ENCODE peak calls at places on chromosomes 12 and 14, in nine cellular contexts. One of them, this sample, is unnamed.

GRCh38 chr12:132771126-132771838 is 9.7 kb upstream of the ANKLE2 start:
- DNase-seq in lung: no peak
- DNase-seq in RWPE1: no peak
- DNase-seq in activated CD8-positive, alpha-beta T cell treated with anti-CD3 and anti-CD28 coated beads, Interleukin-2, amount 10 ng/mL, durations not matched to agents 7 days and 5 days: peak; percentile 68
- DNase-seq in stimulated activated CD4-positive, alpha-beta T cell treated with anti-CD3 and anti-CD28 coated beads, TNF-alpha, amount 100 ng/mL, for 4 hours: no peak
- DNase-seq in NCI-H1417: no peak
- DNase-seq in stimulated activated CD8-positive, alpha-beta memory T cell treated with anti-CD3 and anti-CD28 coated beads, Interleukin-4, amount 100 ng/mL, for 24 hours: peak; percentile 5
- DNase-seq in astrocyte: no peak
- DNase-seq in uterus: no peak
- DNase-seq in this sample: no peak

GRCh38 chr14:67166450-67166853 is 22.8 kb upstream of the GARIN2 start:
- DNase-seq in lung: no peak
- DNase-seq in RWPE1: peak; percentile 32
- DNase-seq in activated CD8-positive, alpha-beta T cell treated with anti-CD3 and anti-CD28 coated beads, Interleukin-2, amount 10 ng/mL, durations not matched to agents 7 days and 5 days: peak; percentile 55
- DNase-seq in stimulated activated CD4-positive, alpha-beta T cell treated with anti-CD3 and anti-CD28 coated beads, TNF-alpha, amount 100 ng/mL, for 4 hours: no peak
- DNase-seq in NCI-H1417: peak; percentile 35
- DNase-seq in stimulated activated CD8-positive, alpha-beta memory T cell treated with anti-CD3 and anti-CD28 coated beads, Interleukin-4, amount 100 ng/mL, for 24 hours: no peak
- DNase-seq in astrocyte: peak; percentile 7
- DNase-seq in uterus: peak; percentile 24
- DNase-seq in this sample: no peak

GRCh38 chr14:104680806-104681688 is 8.4 kb upstream of the INF2 start:
- DNase-seq in lung: no peak
- DNase-seq in RWPE1: peak; percentile 72
- DNase-seq in activated CD8-positive, alpha-beta T cell treated with anti-CD3 and anti-CD28 coated beads, Interleukin-2, amount 10 ng/mL, durations not matched to agents 7 days and 5 days: no peak
- DNase-seq in stimulated activated CD4-positive, alpha-beta T cell treated with anti-CD3 and anti-CD28 coated beads, TNF-alpha, amount 100 ng/mL, for 4 hours: no peak
- DNase-seq in NCI-H1417: no peak
- DNase-seq in stimulated activated CD8-positive, alpha-beta memory T cell treated with anti-CD3 and anti-CD28 coated beads, Interleukin-4, amount 100 ng/mL, for 24 hours: no peak
- DNase-seq in astrocyte: peak; percentile 80
- DNase-seq in uterus: peak; percentile 66
- DNase-seq in this sample: peak; percentile 21

GRCh38 chr14:101588990-101589389 is 27.7 kb downstream of the DIO3 start:
- DNase-seq in lung: no peak
- DNase-seq in RWPE1: no peak
- DNase-seq in activated CD8-positive, alpha-beta T cell treated with anti-CD3 and anti-CD28 coated beads, Interleukin-2, amount 10 ng/mL, durations not matched to agents 7 days and 5 days: no peak
- DNase-seq in stimulated activated CD4-positive, alpha-beta T cell treated with anti-CD3 and anti-CD28 coated beads, TNF-alpha, amount 100 ng/mL, for 4 hours: no peak
- DNase-seq in NCI-H1417: no peak
- DNase-seq in stimulated activated CD8-positive, alpha-beta memory T cell treated with anti-CD3 and anti-CD28 coated beads, Interleukin-4, amount 100 ng/mL, for 24 hours: no peak
- DNase-seq in astrocyte: peak; percentile 6
- DNase-seq in uterus: no peak
- DNase-seq in this sample: no peak

GRCh38 chr14:81313200-81313599 is 86.9 kb downstream of the STON2 start:
- DNase-seq in lung: no peak
- DNase-seq in RWPE1: no peak
- DNase-seq in activated CD8-positive, alpha-beta T cell treated with anti-CD3 and anti-CD28 coated beads, Interleukin-2, amount 10 ng/mL, durations not matched to agents 7 days and 5 days: no peak
- DNase-seq in stimulated activated CD4-positive, alpha-beta T cell treated with anti-CD3 and anti-CD28 coated beads, TNF-alpha, amount 100 ng/mL, for 4 hours: no peak
- DNase-seq in NCI-H1417: no peak
- DNase-seq in stimulated activated CD8-positive, alpha-beta memory T cell treated with anti-CD3 and anti-CD28 coated beads, Interleukin-4, amount 100 ng/mL, for 24 hours: no peak
- DNase-seq in astrocyte: no peak
- DNase-seq in uterus: no peak
- DNase-seq in this sample: no peak

GRCh38 chr12:120339256-120339655 is 11.7 kb upstream of the PLA2G1B start:
- DNase-seq in lung: no peak
- DNase-seq in RWPE1: no peak
- DNase-seq in activated CD8-positive, alpha-beta T cell treated with anti-CD3 and anti-CD28 coated beads, Interleukin-2, amount 10 ng/mL, durations not matched to agents 7 days and 5 days: no peak
- DNase-seq in stimulated activated CD4-positive, alpha-beta T cell treated with anti-CD3 and anti-CD28 coated beads, TNF-alpha, amount 100 ng/mL, for 4 hours: no peak
- DNase-seq in NCI-H1417: no peak
- DNase-seq in stimulated activated CD8-positive, alpha-beta memory T cell treated with anti-CD3 and anti-CD28 coated beads, Interleukin-4, amount 100 ng/mL, for 24 hours: no peak
- DNase-seq in astrocyte: no peak
- DNase-seq in uterus: no peak
- DNase-seq in this sample: no peak

GRCh38 chr12:97142737-97143450 is 235.8 kb downstream of the NEDD1 start:
- DNase-seq in lung: no peak
- DNase-seq in RWPE1: no peak
- DNase-seq in activated CD8-positive, alpha-beta T cell treated with anti-CD3 and anti-CD28 coated beads, Interleukin-2, amount 10 ng/mL, durations not matched to agents 7 days and 5 days: no peak
- DNase-seq in stimulated activated CD4-positive, alpha-beta T cell treated with anti-CD3 and anti-CD28 coated beads, TNF-alpha, amount 100 ng/mL, for 4 hours: no peak
- DNase-seq in NCI-H1417: peak; percentile 35
- DNase-seq in stimulated activated CD8-positive, alpha-beta memory T cell treated with anti-CD3 and anti-CD28 coated beads, Interleukin-4, amount 100 ng/mL, for 24 hours: no peak
- DNase-seq in astrocyte: no peak
- DNase-seq in uterus: no peak
- DNase-seq in this sample: no peak

GRCh38 chr12:102883204-102883799 is 33.7 kb downstream of the PAH start:
- DNase-seq in lung: peak; percentile 49
- DNase-seq in RWPE1: peak; percentile 40
- DNase-seq in activated CD8-positive, alpha-beta T cell treated with anti-CD3 and anti-CD28 coated beads, Interleukin-2, amount 10 ng/mL, durations not matched to agents 7 days and 5 days: peak; percentile 39
- DNase-seq in stimulated activated CD4-positive, alpha-beta T cell treated with anti-CD3 and anti-CD28 coated beads, TNF-alpha, amount 100 ng/mL, for 4 hours: no peak
- DNase-seq in NCI-H1417: peak; percentile 85
- DNase-seq in stimulated activated CD8-positive, alpha-beta memory T cell treated with anti-CD3 and anti-CD28 coated beads, Interleukin-4, amount 100 ng/mL, for 24 hours: peak; percentile 4
- DNase-seq in astrocyte: no peak
- DNase-seq in uterus: no peak
- DNase-seq in this sample: no peak

GRCh38 chr14:42930058-42930457 is 1323.4 kb downstream of the LRFN5 start:
- DNase-seq in lung: no peak
- DNase-seq in RWPE1: no peak
- DNase-seq in activated CD8-positive, alpha-beta T cell treated with anti-CD3 and anti-CD28 coated beads, Interleukin-2, amount 10 ng/mL, durations not matched to agents 7 days and 5 days: no peak
- DNase-seq in stimulated activated CD4-positive, alpha-beta T cell treated with anti-CD3 and anti-CD28 coated beads, TNF-alpha, amount 100 ng/mL, for 4 hours: no peak
- DNase-seq in NCI-H1417: peak; percentile 35
- DNase-seq in stimulated activated CD8-positive, alpha-beta memory T cell treated with anti-CD3 and anti-CD28 coated beads, Interleukin-4, amount 100 ng/mL, for 24 hours: no peak
- DNase-seq in astrocyte: no peak
- DNase-seq in uterus: no peak
- DNase-seq in this sample: no peak

GRCh38 chr12:459430-460258 is at the start of gene B4GALNT3:
- DNase-seq in lung: peak; percentile 71
- DNase-seq in RWPE1: peak; percentile 64
- DNase-seq in activated CD8-positive, alpha-beta T cell treated with anti-CD3 and anti-CD28 coated beads, Interleukin-2, amount 10 ng/mL, durations not matched to agents 7 days and 5 days: peak; percentile 33
- DNase-seq in stimulated activated CD4-positive, alpha-beta T cell treated with anti-CD3 and anti-CD28 coated beads, TNF-alpha, amount 100 ng/mL, for 4 hours: no peak
- DNase-seq in NCI-H1417: peak; percentile 94
- DNase-seq in stimulated activated CD8-positive, alpha-beta memory T cell treated with anti-CD3 and anti-CD28 coated beads, Interleukin-4, amount 100 ng/mL, for 24 hours: peak; percentile 20
- DNase-seq in astrocyte: no peak
- DNase-seq in uterus: peak; percentile 45
- DNase-seq in this sample: no peak

GRCh38 chr12:34404377-34405285 is 382.3 kb downstream of the ALG10 start:
- DNase-seq in lung: peak; percentile 18
- DNase-seq in RWPE1: no peak
- DNase-seq in activated CD8-positive, alpha-beta T cell treated with anti-CD3 and anti-CD28 coated beads, Interleukin-2, amount 10 ng/mL, durations not matched to agents 7 days and 5 days: no peak
- DNase-seq in stimulated activated CD4-positive, alpha-beta T cell treated with anti-CD3 and anti-CD28 coated beads, TNF-alpha, amount 100 ng/mL, for 4 hours: no peak
- DNase-seq in NCI-H1417: no peak
- DNase-seq in stimulated activated CD8-positive, alpha-beta memory T cell treated with anti-CD3 and anti-CD28 coated beads, Interleukin-4, amount 100 ng/mL, for 24 hours: no peak
- DNase-seq in astrocyte: no peak
- DNase-seq in uterus: peak; percentile 3
- DNase-seq in this sample: no peak

GRCh38 chr12:12684375-12685106 is 11.4 kb downstream of the GPR19 start:
- DNase-seq in lung: no peak
- DNase-seq in RWPE1: no peak
- DNase-seq in activated CD8-positive, alpha-beta T cell treated with anti-CD3 and anti-CD28 coated beads, Interleukin-2, amount 10 ng/mL, durations not matched to agents 7 days and 5 days: peak; percentile 56
- DNase-seq in stimulated activated CD4-positive, alpha-beta T cell treated with anti-CD3 and anti-CD28 coated beads, TNF-alpha, amount 100 ng/mL, for 4 hours: no peak
- DNase-seq in NCI-H1417: peak; percentile 88
- DNase-seq in stimulated activated CD8-positive, alpha-beta memory T cell treated with anti-CD3 and anti-CD28 coated beads, Interleukin-4, amount 100 ng/mL, for 24 hours: no peak
- DNase-seq in astrocyte: no peak
- DNase-seq in uterus: no peak
- DNase-seq in this sample: peak; percentile 20

GRCh38 chr12:106801830-106802561 is 27.5 kb downstream of the RIC8B start:
- DNase-seq in lung: no peak
- DNase-seq in RWPE1: no peak
- DNase-seq in activated CD8-positive, alpha-beta T cell treated with anti-CD3 and anti-CD28 coated beads, Interleukin-2, amount 10 ng/mL, durations not matched to agents 7 days and 5 days: no peak
- DNase-seq in stimulated activated CD4-positive, alpha-beta T cell treated with anti-CD3 and anti-CD28 coated beads, TNF-alpha, amount 100 ng/mL, for 4 hours: no peak
- DNase-seq in NCI-H1417: no peak
- DNase-seq in stimulated activated CD8-positive, alpha-beta memory T cell treated with anti-CD3 and anti-CD28 coated beads, Interleukin-4, amount 100 ng/mL, for 24 hours: no peak
- DNase-seq in astrocyte: no peak
- DNase-seq in uterus: no peak
- DNase-seq in this sample: no peak

GRCh38 chr14:67525389-67525788 is 7.7 kb upstream of the PLEKHH1 start:
- DNase-seq in lung: no peak
- DNase-seq in RWPE1: no peak
- DNase-seq in activated CD8-positive, alpha-beta T cell treated with anti-CD3 and anti-CD28 coated beads, Interleukin-2, amount 10 ng/mL, durations not matched to agents 7 days and 5 days: no peak
- DNase-seq in stimulated activated CD4-positive, alpha-beta T cell treated with anti-CD3 and anti-CD28 coated beads, TNF-alpha, amount 100 ng/mL, for 4 hours: no peak
- DNase-seq in NCI-H1417: no peak
- DNase-seq in stimulated activated CD8-positive, alpha-beta memory T cell treated with anti-CD3 and anti-CD28 coated beads, Interleukin-4, amount 100 ng/mL, for 24 hours: no peak
- DNase-seq in astrocyte: no peak
- DNase-seq in uterus: no peak
- DNase-seq in this sample: no peak

GRCh38 chr12:104480826-104481457 is 24.2 kb downstream of the CHST11 start:
- DNase-seq in lung: no peak
- DNase-seq in RWPE1: no peak
- DNase-seq in activated CD8-positive, alpha-beta T cell treated with anti-CD3 and anti-CD28 coated beads, Interleukin-2, amount 10 ng/mL, durations not matched to agents 7 days and 5 days: no peak
- DNase-seq in stimulated activated CD4-positive, alpha-beta T cell treated with anti-CD3 and anti-CD28 coated beads, TNF-alpha, amount 100 ng/mL, for 4 hours: no peak
- DNase-seq in NCI-H1417: no peak
- DNase-seq in stimulated activated CD8-positive, alpha-beta memory T cell treated with anti-CD3 and anti-CD28 coated beads, Interleukin-4, amount 100 ng/mL, for 24 hours: no peak
- DNase-seq in astrocyte: peak; percentile 88
- DNase-seq in uterus: no peak
- DNase-seq in this sample: no peak

GRCh38 chr12:29051221-29051620 is 97.9 kb upstream of the FAR2 start:
- DNase-seq in lung: no peak
- DNase-seq in RWPE1: no peak
- DNase-seq in activated CD8-positive, alpha-beta T cell treated with anti-CD3 and anti-CD28 coated beads, Interleukin-2, amount 10 ng/mL, durations not matched to agents 7 days and 5 days: no peak
- DNase-seq in stimulated activated CD4-positive, alpha-beta T cell treated with anti-CD3 and anti-CD28 coated beads, TNF-alpha, amount 100 ng/mL, for 4 hours: no peak
- DNase-seq in NCI-H1417: no peak
- DNase-seq in stimulated activated CD8-positive, alpha-beta memory T cell treated with anti-CD3 and anti-CD28 coated beads, Interleukin-4, amount 100 ng/mL, for 24 hours: no peak
- DNase-seq in astrocyte: peak; percentile 51
- DNase-seq in uterus: no peak
- DNase-seq in this sample: no peak

GRCh38 chr14:100371773-100372172 is 48.6 kb downstream of the SLC25A47 start:
- DNase-seq in lung: no peak
- DNase-seq in RWPE1: no peak
- DNase-seq in activated CD8-positive, alpha-beta T cell treated with anti-CD3 and anti-CD28 coated beads, Interleukin-2, amount 10 ng/mL, durations not matched to agents 7 days and 5 days: no peak
- DNase-seq in stimulated activated CD4-positive, alpha-beta T cell treated with anti-CD3 and anti-CD28 coated beads, TNF-alpha, amount 100 ng/mL, for 4 hours: no peak
- DNase-seq in NCI-H1417: no peak
- DNase-seq in stimulated activated CD8-positive, alpha-beta memory T cell treated with anti-CD3 and anti-CD28 coated beads, Interleukin-4, amount 100 ng/mL, for 24 hours: no peak
- DNase-seq in astrocyte: no peak
- DNase-seq in uterus: no peak
- DNase-seq in this sample: no peak

GRCh38 chr12:61452076-61452475 is 808.1 kb upstream of the USP15 start:
- DNase-seq in lung: no peak
- DNase-seq in RWPE1: peak; percentile 17
- DNase-seq in activated CD8-positive, alpha-beta T cell treated with anti-CD3 and anti-CD28 coated beads, Interleukin-2, amount 10 ng/mL, durations not matched to agents 7 days and 5 days: no peak
- DNase-seq in stimulated activated CD4-positive, alpha-beta T cell treated with anti-CD3 and anti-CD28 coated beads, TNF-alpha, amount 100 ng/mL, for 4 hours: no peak
- DNase-seq in NCI-H1417: no peak
- DNase-seq in stimulated activated CD8-positive, alpha-beta memory T cell treated with anti-CD3 and anti-CD28 coated beads, Interleukin-4, amount 100 ng/mL, for 24 hours: no peak
- DNase-seq in astrocyte: no peak
- DNase-seq in uterus: no peak
- DNase-seq in this sample: no peak

GRCh38 chr14:49959822-49960408 is 67.0 kb downstream of the ARF6 start:
- DNase-seq in lung: no peak
- DNase-seq in RWPE1: no peak
- DNase-seq in activated CD8-positive, alpha-beta T cell treated with anti-CD3 and anti-CD28 coated beads, Interleukin-2, amount 10 ng/mL, durations not matched to agents 7 days and 5 days: no peak
- DNase-seq in stimulated activated CD4-positive, alpha-beta T cell treated with anti-CD3 and anti-CD28 coated beads, TNF-alpha, amount 100 ng/mL, for 4 hours: no peak
- DNase-seq in NCI-H1417: peak; percentile 97
- DNase-seq in stimulated activated CD8-positive, alpha-beta memory T cell treated with anti-CD3 and anti-CD28 coated beads, Interleukin-4, amount 100 ng/mL, for 24 hours: no peak
- DNase-seq in astrocyte: no peak
- DNase-seq in uterus: no peak
- DNase-seq in this sample: no peak

GRCh38 chr14:103819503-103820307 is 27.7 kb downstream of the PPP1R13B start:
- DNase-seq in lung: peak; percentile 57
- DNase-seq in RWPE1: peak; percentile 55
- DNase-seq in activated CD8-positive, alpha-beta T cell treated with anti-CD3 and anti-CD28 coated beads, Interleukin-2, amount 10 ng/mL, durations not matched to agents 7 days and 5 days: no peak
- DNase-seq in stimulated activated CD4-positive, alpha-beta T cell treated with anti-CD3 and anti-CD28 coated beads, TNF-alpha, amount 100 ng/mL, for 4 hours: no peak
- DNase-seq in NCI-H1417: peak; percentile 76
- DNase-seq in stimulated activated CD8-positive, alpha-beta memory T cell treated with anti-CD3 and anti-CD28 coated beads, Interleukin-4, amount 100 ng/mL, for 24 hours: no peak
- DNase-seq in astrocyte: no peak
- DNase-seq in uterus: peak; percentile 74
- DNase-seq in this sample: no peak